ENCODE peak calls at places on chromosome 10, in nine cellular contexts. U, T, O, C, G, V, Y, B and H are unnamed samples. For H3K4me1, the result is how much of the 10 kb centered on the place peaks cover.

GRCh38 chr10:31724296-31724695 is 204.3 kb downstream of the ARHGAP12 start:
- DNase-seq in U (no peak), T (no peak), O (no peak), C (no peak), G (no peak), V (no peak), Y (no peak), B (no peak), H (no peak)

GRCh38 chr10:17675638-17676037 is 31.7 kb downstream of the STAM start:
- DNase-seq in U (peak), T (no peak), O (no peak), C (no peak), G (no peak), V (no peak), Y (no peak), B (no peak), H (no peak)

GRCh38 chr10:69461327-69462025 is 10.2 kb downstream of the TSPAN15 start:
- DNase-seq in U (no peak), T (no peak), O (no peak), C (no peak), G (no peak), V (no peak), Y (no peak), B (no peak), H (no peak)

GRCh38 chr10:99984201-99984600 is 25.5 kb downstream of the DNMBP start:
- DNase-seq in U (no peak), T (no peak), O (no peak), C (no peak), G (peak), V (no peak), Y (no peak), B (no peak), H (no peak)

GRCh38 chr10:92957223-92958010 is 103.2 kb upstream of the CYP26C1 start:
- DNase-seq in U (no peak), T (no peak), O (no peak), C (no peak), G (no peak), V (no peak), Y (no peak), B (no peak), H (no peak)

GRCh38 chr10:69377936-69378335 is 38.8 kb downstream of the TACR2 start:
- DNase-seq in U (no peak), T (no peak), O (no peak), C (no peak), G (no peak), V (no peak), Y (no peak), B (no peak), H (no peak)

GRCh38 chr10:86046845-86047460 is 319.6 kb downstream of the GRID1 start:
- DNase-seq in U (no peak), T (no peak), O (no peak), C (no peak), G (no peak), V (peak), Y (no peak), B (no peak), H (no peak)

GRCh38 chr10:5996696-5997095 is 19.4 kb upstream of the IL15RA start:
- DNase-seq in U (peak), T (no peak), O (no peak), C (no peak), G (no peak), V (no peak), Y (no peak), B (peak), H (no peak)

GRCh38 chr10:43304687-43305333 is 37.9 kb upstream of the RASGEF1A start:
- DNase-seq in U (peak), T (peak), O (peak), C (peak), G (peak), V (peak), Y (no peak), B (peak), H (peak)

GRCh38 chr10:91591792-91592165 is 41.1 kb downstream of the PPP1R3C start:
- DNase-seq in U (no peak), T (no peak), O (no peak), C (no peak), G (no peak), V (no peak), Y (no peak), B (no peak), H (no peak)

GRCh38 chr10:91590904-91591791 is 41.7 kb downstream of the PPP1R3C start:
- DNase-seq in U (no peak), T (peak), O (no peak), C (peak), G (peak), V (no peak), Y (peak), B (peak), H (peak)

GRCh38 chr10:91590142-91590903 is 42.5 kb downstream of the PPP1R3C start:
- DNase-seq in U (no peak), T (peak), O (no peak), C (peak), G (peak), V (no peak), Y (peak), B (peak), H (peak)

GRCh38 chr10:91592282-91593020 is 40.4 kb downstream of the PPP1R3C start:
- DNase-seq in U (no peak), T (peak), O (no peak), C (no peak), G (no peak), V (no peak), Y (no peak), B (no peak), H (no peak)

DNA sequence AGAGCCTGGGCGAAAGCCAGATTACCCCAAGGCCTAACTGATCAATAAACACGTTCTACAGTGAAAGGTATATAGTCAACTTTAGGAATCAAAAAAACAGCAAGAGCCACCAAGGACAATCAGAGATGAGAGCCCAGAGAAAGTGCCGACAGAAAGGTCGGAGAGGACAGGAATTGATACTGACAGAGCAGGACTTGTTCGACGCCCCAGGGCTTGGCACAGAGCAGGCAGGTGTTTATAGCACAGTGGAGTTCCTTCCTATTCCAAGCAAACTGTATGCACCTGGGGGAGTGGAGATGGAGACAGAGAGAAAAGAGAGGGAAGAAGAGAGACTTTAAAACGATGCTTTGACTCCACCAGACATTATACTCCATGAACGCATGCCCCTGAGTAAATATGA is 39.5 kb downstream of the PPP1R3C start:
- DNase-seq in U (no peak), T (no peak), O (no peak), C (no peak), G (no peak), V (no peak), Y (no peak), B (no peak), H (no peak)
- H3K4me1 ChIP-seq in U (under half), T (half or more), O (under half), C (half or more), G (half or more), V (under half), Y (half or more), B (under half), H (under half)

GRCh38 chr10:102644646-102645387 is 538 bp downstream of the TRIM8 start:
- DNase-seq in U (peak), T (peak), O (peak), C (peak), G (peak), V (peak), Y (peak), B (peak), H (peak)

GRCh38 chr10:102646610-102647432 is 2.5 kb downstream of the TRIM8 start:
- DNase-seq in U (peak), T (no peak), O (peak), C (no peak), G (peak), V (no peak), Y (no peak), B (peak), H (peak)

GRCh38 chr10:102647433-102648268 is 3.4 kb downstream of the TRIM8 start:
- DNase-seq in U (no peak), T (no peak), O (no peak), C (no peak), G (no peak), V (no peak), Y (no peak), B (no peak), H (peak)

GRCh38 chr10:102645388-102645740 is 1.1 kb downstream of the TRIM8 start:
- DNase-seq in U (no peak), T (peak), O (peak), C (peak), G (peak), V (peak), Y (peak), B (peak), H (peak)

GRCh38 chr10:102645741-102646609 is 1.7 kb downstream of the TRIM8 start:
- DNase-seq in U (peak), T (peak), O (peak), C (peak), G (peak), V (peak), Y (peak), B (peak), H (peak)
- H3K4me1 ChIP-seq in U (half or more), T (under half), O (under half), C (under half), G (under half), V (half or more), Y (under half), B (under half), H (under half)

GRCh38 chr10:124569623-124570470 is 108.2 kb downstream of the LHPP start:
- DNase-seq in U (no peak), T (no peak), O (no peak), C (no peak), G (no peak), V (no peak), Y (no peak), B (no peak), H (no peak)

GRCh38 chr10:124568339-124568738 is 106.7 kb downstream of the LHPP start:
- DNase-seq in U (no peak), T (no peak), O (no peak), C (no peak), G (no peak), V (no peak), Y (no peak), B (no peak), H (no peak)

GRCh38 chr10:124570646-124571045 is 109.0 kb downstream of the LHPP start:
- DNase-seq in U (no peak), T (no peak), O (no peak), C (no peak), G (no peak), V (no peak), Y (no peak), B (no peak), H (no peak)

GRCh38 chr10:124566981-124567835 is 105.6 kb downstream of the LHPP start:
- DNase-seq in U (no peak), T (no peak), O (no peak), C (no peak), G (no peak), V (no peak), Y (no peak), B (no peak), H (peak)

GRCh38 chr10:124568858-124569622 is 107.4 kb downstream of the LHPP start:
- DNase-seq in U (peak), T (no peak), O (no peak), C (no peak), G (no peak), V (no peak), Y (no peak), B (no peak), H (no peak)
- H3K4me1 ChIP-seq in U (under half), T (under half), O (under half), C (under half), G (under half), V (under half), Y (under half), B (under half), H (under half)

DNA sequence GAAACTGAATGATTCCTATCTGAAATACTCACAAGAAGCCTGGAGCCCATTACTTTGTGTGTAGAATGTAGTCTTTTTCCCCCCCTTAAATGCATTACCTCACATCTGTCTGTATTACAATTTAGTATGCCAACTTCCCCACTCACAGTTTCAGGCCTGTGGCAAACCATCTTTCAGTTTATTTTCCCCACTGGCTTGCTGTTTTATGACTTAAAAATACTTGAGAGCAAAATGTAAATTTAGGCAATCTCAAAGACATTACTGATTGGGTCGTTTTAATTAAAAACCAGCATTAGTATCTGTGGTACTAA is 30.4 kb downstream of the PIP4K2A start:
- DNase-seq in U (no peak), T (no peak), O (no peak), C (no peak), G (peak), V (no peak), Y (no peak), B (no peak), H (no peak)
- H3K4me1 ChIP-seq in U (under half), T (under half), O (under half), C (under half), G (under half), V (under half), Y (under half), B (under half), H (under half)